ENCODE peak calls at places on chromosome 6, in eight cellular contexts. E, U, V, X, W, Y, O and A are unnamed samples.

GRCh38 chr6:169950558-169950957 is 199.1 kb downstream of the ERMARD start:
- DNase-seq in E (no peak), U (no peak), V (peak; percentile 46), X (no peak), W (peak; percentile 29), Y (no peak), O (peak; percentile 23), A (no peak)

GRCh38 chr6:116876635-116877611 is at the start of gene RFX6:
- DNase-seq in E (no peak), U (no peak), V (peak; percentile 15), X (no peak), W (no peak), Y (no peak), O (no peak), A (no peak)

GRCh38 chr6:4128748-4129147 is 6.6 kb downstream of the ECI2 start:
- DNase-seq in E (no peak), U (no peak), V (no peak), X (peak; percentile 46), W (no peak), Y (no peak), O (no peak), A (peak; percentile 22)

GRCh38 chr6:45881705-45882435 is 133.8 kb downstream of the CLIC5 start:
- DNase-seq in E (no peak), U (no peak), V (no peak), X (no peak), W (no peak), Y (no peak), O (no peak), A (no peak)

GRCh38 chr6:31521835-31522234 is 6.9 kb upstream of the MCCD1 start:
- DNase-seq in E (no peak), U (no peak), V (no peak), X (no peak), W (no peak), Y (no peak), O (no peak), A (no peak)

GRCh38 chr6:49668083-49668511 is 31.5 kb upstream of the RHAG start:
- DNase-seq in E (no peak), U (no peak), V (no peak), X (no peak), W (no peak), Y (no peak), O (no peak), A (no peak)

GRCh38 chr6:154457881-154458284 is 52.6 kb downstream of the CNKSR3 start:
- DNase-seq in E (no peak), U (no peak), V (peak; percentile 66), X (no peak), W (no peak), Y (no peak), O (no peak), A (no peak)

GRCh38 chr6:1364791-1365190 is 24.6 kb upstream of the FOXF2 start:
- DNase-seq in E (no peak), U (no peak), V (no peak), X (no peak), W (no peak), Y (no peak), O (no peak), A (peak; percentile 56)

GRCh38 chr6:157023958-157024357 is 246.8 kb downstream of the ARID1B start:
- DNase-seq in E (no peak), U (no peak), V (no peak), X (no peak), W (no peak), Y (no peak), O (no peak), A (peak; percentile 62)

GRCh38 chr6:137086031-137086430 is 41.3 kb upstream of the IL20RA start:
- DNase-seq in E (no peak), U (no peak), V (no peak), X (no peak), W (no peak), Y (no peak), O (no peak), A (no peak)

GRCh38 chr6:130394238-130394637 is 28.4 kb downstream of the TMEM200A start:
- DNase-seq in E (no peak), U (no peak), V (no peak), X (no peak), W (no peak), Y (no peak), O (no peak), A (no peak)

DNA sequence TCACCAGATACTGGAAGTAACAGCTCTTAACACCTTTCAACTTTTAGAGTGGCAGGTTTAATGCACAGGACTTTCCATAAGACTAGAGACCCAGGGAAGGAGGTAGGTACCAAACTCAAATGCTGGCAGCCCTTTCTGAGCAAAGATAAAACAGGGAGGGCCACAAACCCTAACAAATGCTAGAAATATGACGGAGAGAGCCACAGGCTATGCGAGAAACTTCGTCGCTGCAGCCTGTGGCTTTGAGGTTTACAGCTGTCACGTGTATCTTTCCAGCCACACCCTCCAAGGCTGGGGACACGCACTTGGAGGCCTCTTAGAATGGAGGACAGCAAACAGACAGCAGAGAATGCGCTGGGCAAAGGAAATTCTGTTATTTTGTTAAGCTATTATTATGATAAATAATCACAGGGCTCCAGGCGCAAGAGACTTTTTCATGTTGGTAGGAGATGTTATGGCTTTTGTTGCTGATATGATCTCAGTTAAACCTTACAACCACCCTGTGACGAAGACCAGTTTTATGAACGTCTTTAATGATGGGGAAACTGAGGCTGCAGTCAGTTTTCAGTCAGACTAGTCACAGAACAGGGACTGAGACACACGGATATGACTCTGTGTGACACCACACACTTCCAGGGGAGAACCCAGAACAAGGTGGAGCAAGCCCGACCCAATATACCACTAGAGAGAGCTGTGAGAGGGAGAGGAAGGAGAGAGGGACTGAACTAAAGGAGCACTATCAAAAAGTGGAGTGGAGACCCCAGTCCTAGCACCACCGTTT is 2.0 kb downstream of the TRAM2 start:
- DNase-seq in E (no peak), U (peak; percentile 75), V (no peak), X (peak; percentile 63), W (peak; percentile 79), Y (peak; percentile 32), O (no peak), A (peak; percentile 47)
- H3K4me3 ChIP-seq in E (peak overlapping the region; percentile 83), U (no peak overlapping the region), V (no peak overlapping the region), X (peak overlapping the region; percentile 98), W (peak overlapping the region; percentile 55), Y (peak overlapping the region; percentile 77), O (peak overlapping the region; percentile 80), A (peak overlapping the region; percentile 96)

DNA sequence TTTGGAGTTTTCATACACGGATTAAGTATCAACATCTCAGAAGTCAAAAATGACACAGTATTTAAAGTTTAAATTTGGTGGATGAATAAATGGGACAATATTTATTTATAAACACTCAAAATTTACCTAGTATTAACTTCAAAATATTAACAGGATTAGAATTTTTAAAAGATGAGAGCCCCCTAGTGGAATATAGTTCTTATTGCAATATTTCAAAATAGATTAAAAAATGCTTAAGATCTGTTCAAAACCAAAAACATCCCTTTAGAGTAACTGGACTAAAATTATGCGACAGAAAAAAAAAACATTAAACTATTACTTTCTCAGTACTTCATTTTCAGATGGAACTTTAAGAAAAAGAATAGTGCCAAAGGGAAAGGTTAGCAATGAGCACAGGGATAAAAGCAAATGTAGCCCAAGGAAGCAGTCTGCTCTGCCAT is 56.6 kb downstream of the SNX14 start:
- DNase-seq in E (no peak), U (no peak), V (no peak), X (peak; percentile 37), W (no peak), Y (no peak), O (peak; percentile 28), A (peak; percentile 48)
- TF ChIP-seq CTCF in E (no peak), U (no peak), V (peak; percentile 35), X (peak; percentile 19), W (peak; percentile 31), Y (peak; percentile 67), O (peak; percentile 70), A (peak; percentile 43)

GRCh38 chr6:47145212-47145611 is 103.1 kb upstream of the ADGRF1 start:
- DNase-seq in E (no peak), U (no peak), V (no peak), X (peak; percentile 56), W (no peak), Y (no peak), O (no peak), A (peak; percentile 34)

GRCh38 chr6:47146426-47147174 is 104.5 kb upstream of the ADGRF1 start:
- DNase-seq in E (no peak), U (no peak), V (no peak), X (peak; percentile 88), W (no peak), Y (no peak), O (peak; percentile 98), A (peak; percentile 57)

GRCh38 chr6:47149070-47149469 is 106.9 kb upstream of the ADGRF1 start:
- DNase-seq in E (no peak), U (no peak), V (no peak), X (no peak), W (no peak), Y (no peak), O (no peak), A (no peak)

GRCh38 chr6:47147836-47148344 is 105.8 kb upstream of the ADGRF1 start:
- DNase-seq in E (no peak), U (no peak), V (no peak), X (no peak), W (no peak), Y (no peak), O (no peak), A (no peak)

DNA sequence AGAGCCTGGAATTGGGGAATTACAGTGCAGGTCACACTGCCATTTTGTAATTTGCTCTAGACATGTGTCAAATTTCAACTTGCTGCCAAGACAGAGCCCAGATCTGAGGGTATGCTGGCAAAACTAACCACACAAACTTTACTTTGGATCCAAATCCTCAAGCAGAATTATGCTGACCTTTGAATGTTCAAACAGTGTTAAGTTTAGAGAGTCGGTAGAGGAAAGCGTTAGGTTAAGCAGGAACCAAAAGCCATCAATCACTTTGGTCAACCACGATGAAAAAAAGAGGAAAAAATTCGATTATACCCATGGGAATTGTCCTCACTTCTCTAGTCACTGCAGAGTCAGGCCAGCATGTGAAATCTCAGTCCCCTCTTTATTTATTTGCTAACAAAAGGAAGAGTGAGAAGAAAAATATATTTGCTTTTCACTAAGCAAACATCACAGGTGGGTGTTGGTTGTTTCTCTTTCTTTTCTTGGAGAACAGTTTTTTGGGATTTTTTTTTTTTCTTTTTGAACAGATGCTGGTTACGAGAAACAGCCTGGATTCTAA is 105.1 kb upstream of the ADGRF1 start:
- DNase-seq in E (no peak), U (no peak), V (no peak), X (no peak), W (no peak), Y (no peak), O (peak; percentile 60), A (no peak)
- H3K4me3 ChIP-seq in E (no peak overlapping the region), U (no peak overlapping the region), V (no peak overlapping the region), X (no peak overlapping the region), W (no peak overlapping the region), Y (no peak overlapping the region), O (no peak overlapping the region), A (no peak overlapping the region)

GRCh38 chr6:164414695-164415094 is 894.7 kb downstream of the C6orf118 start:
- DNase-seq in E (no peak), U (no peak), V (no peak), X (no peak), W (no peak), Y (no peak), O (no peak), A (no peak)

GRCh38 chr6:164415832-164416563 is 893.4 kb downstream of the C6orf118 start:
- DNase-seq in E (no peak), U (no peak), V (no peak), X (peak; percentile 25), W (no peak), Y (peak; percentile 21), O (no peak), A (no peak)

GRCh38 chr6:164412566-164412965 is 896.8 kb downstream of the C6orf118 start:
- DNase-seq in E (no peak), U (no peak), V (no peak), X (no peak), W (no peak), Y (no peak), O (no peak), A (no peak)

GRCh38 chr6:164419099-164419498 is 890.3 kb downstream of the C6orf118 start:
- DNase-seq in E (no peak), U (no peak), V (no peak), X (no peak), W (no peak), Y (no peak), O (no peak), A (no peak)

GRCh38 chr6:164417537-164417936 is 891.9 kb downstream of the C6orf118 start:
- DNase-seq in E (no peak), U (no peak), V (no peak), X (no peak), W (no peak), Y (no peak), O (no peak), A (no peak)
- TF ChIP-seq CTCF in E (no peak), U (no peak), V (no peak), X (peak; percentile 1), W (no peak), Y (no peak), O (no peak), A (no peak)